ENCODE peak calls at places on chromosomes 7 and 10, in ten cellular contexts. One of them, this sample, is unnamed.

GRCh38 chr10:98569878-98570277 is 123.1 kb upstream of the HPS1 start:
- DNase-seq in stimulated activated CD8-positive, alpha-beta memory T cell treated with anti-CD3 and anti-CD28 coated beads, Interleukin-15, amount 100 ng/mL, for 4 hours: no peak
- DNase-seq in Caki2: no peak
- DNase-seq in cortex of kidney: no peak
- DNase-seq in hippocampal formation: no peak
- DNase-seq in HS-5: no peak
- DNase-seq in NCI-H1105: no peak
- DNase-seq in activated naive CD4-positive, alpha-beta T cell treated with Interleukin-2 at 50 U/mL for 16 hours: no peak
- DNase-seq in frontal cortex: no peak
- DNase-seq in NCI-H1694: no peak
- DNase-seq in this sample: no peak

GRCh38 chr10:102744374-102745051 is 765 bp downstream of the WBP1L start:
- DNase-seq in stimulated activated CD8-positive, alpha-beta memory T cell treated with anti-CD3 and anti-CD28 coated beads, Interleukin-15, amount 100 ng/mL, for 4 hours: no peak
- DNase-seq in Caki2: no peak
- DNase-seq in cortex of kidney: no peak
- DNase-seq in hippocampal formation: no peak
- DNase-seq in HS-5: no peak
- DNase-seq in NCI-H1105: no peak
- DNase-seq in activated naive CD4-positive, alpha-beta T cell treated with Interleukin-2 at 50 U/mL for 16 hours: no peak
- DNase-seq in frontal cortex: no peak
- DNase-seq in NCI-H1694: peak
- DNase-seq in this sample: no peak

GRCh38 chr10:74923556-74923955 is 97.2 kb downstream of the KAT6B start:
- DNase-seq in stimulated activated CD8-positive, alpha-beta memory T cell treated with anti-CD3 and anti-CD28 coated beads, Interleukin-15, amount 100 ng/mL, for 4 hours: no peak
- DNase-seq in Caki2: peak
- DNase-seq in cortex of kidney: no peak
- DNase-seq in hippocampal formation: no peak
- DNase-seq in HS-5: no peak
- DNase-seq in NCI-H1105: no peak
- DNase-seq in activated naive CD4-positive, alpha-beta T cell treated with Interleukin-2 at 50 U/mL for 16 hours: no peak
- DNase-seq in frontal cortex: no peak
- DNase-seq in NCI-H1694: peak
- DNase-seq in this sample: no peak

GRCh38 chr7:65001291-65001814 is 5.1 kb downstream of the ERV3-1 start:
- DNase-seq in stimulated activated CD8-positive, alpha-beta memory T cell treated with anti-CD3 and anti-CD28 coated beads, Interleukin-15, amount 100 ng/mL, for 4 hours: no peak
- DNase-seq in Caki2: no peak
- DNase-seq in cortex of kidney: no peak
- DNase-seq in hippocampal formation: no peak
- DNase-seq in HS-5: no peak
- DNase-seq in NCI-H1105: no peak
- DNase-seq in activated naive CD4-positive, alpha-beta T cell treated with Interleukin-2 at 50 U/mL for 16 hours: no peak
- DNase-seq in frontal cortex: no peak
- DNase-seq in NCI-H1694: no peak
- DNase-seq in this sample: no peak

GRCh38 chr10:24814568-24815313 is 91.1 kb upstream of the ARHGAP21 start:
- DNase-seq in stimulated activated CD8-positive, alpha-beta memory T cell treated with anti-CD3 and anti-CD28 coated beads, Interleukin-15, amount 100 ng/mL, for 4 hours: no peak
- DNase-seq in Caki2: peak
- DNase-seq in cortex of kidney: no peak
- DNase-seq in hippocampal formation: no peak
- DNase-seq in HS-5: peak
- DNase-seq in NCI-H1105: no peak
- DNase-seq in activated naive CD4-positive, alpha-beta T cell treated with Interleukin-2 at 50 U/mL for 16 hours: no peak
- DNase-seq in frontal cortex: no peak
- DNase-seq in NCI-H1694: no peak
- DNase-seq in this sample: no peak

GRCh38 chr10:34305189-34305588 is 509.9 kb downstream of the PARD3 start:
- DNase-seq in stimulated activated CD8-positive, alpha-beta memory T cell treated with anti-CD3 and anti-CD28 coated beads, Interleukin-15, amount 100 ng/mL, for 4 hours: no peak
- DNase-seq in Caki2: no peak
- DNase-seq in cortex of kidney: no peak
- DNase-seq in hippocampal formation: no peak
- DNase-seq in HS-5: no peak
- DNase-seq in NCI-H1105: no peak
- DNase-seq in activated naive CD4-positive, alpha-beta T cell treated with Interleukin-2 at 50 U/mL for 16 hours: no peak
- DNase-seq in frontal cortex: no peak
- DNase-seq in NCI-H1694: no peak
- DNase-seq in this sample: no peak

GRCh38 chr10:127196227-127196954 is at the start of gene INSYN2A:
- DNase-seq in stimulated activated CD8-positive, alpha-beta memory T cell treated with anti-CD3 and anti-CD28 coated beads, Interleukin-15, amount 100 ng/mL, for 4 hours: no peak
- DNase-seq in Caki2: no peak
- DNase-seq in cortex of kidney: no peak
- DNase-seq in hippocampal formation: peak
- DNase-seq in HS-5: peak
- DNase-seq in NCI-H1105: no peak
- DNase-seq in activated naive CD4-positive, alpha-beta T cell treated with Interleukin-2 at 50 U/mL for 16 hours: no peak
- DNase-seq in frontal cortex: peak
- DNase-seq in NCI-H1694: no peak
- DNase-seq in this sample: no peak

GRCh38 chr7:143948733-143949132 is 5.9 kb upstream of the OR2F1 start:
- DNase-seq in stimulated activated CD8-positive, alpha-beta memory T cell treated with anti-CD3 and anti-CD28 coated beads, Interleukin-15, amount 100 ng/mL, for 4 hours: no peak
- DNase-seq in Caki2: no peak
- DNase-seq in cortex of kidney: no peak
- DNase-seq in hippocampal formation: no peak
- DNase-seq in HS-5: no peak
- DNase-seq in NCI-H1105: no peak
- DNase-seq in activated naive CD4-positive, alpha-beta T cell treated with Interleukin-2 at 50 U/mL for 16 hours: no peak
- DNase-seq in frontal cortex: no peak
- DNase-seq in NCI-H1694: no peak
- DNase-seq in this sample: no peak

GRCh38 chr7:122304604-122304975 is at the start of gene FEZF1:
- DNase-seq in stimulated activated CD8-positive, alpha-beta memory T cell treated with anti-CD3 and anti-CD28 coated beads, Interleukin-15, amount 100 ng/mL, for 4 hours: no peak
- DNase-seq in Caki2: peak
- DNase-seq in cortex of kidney: no peak
- DNase-seq in hippocampal formation: no peak
- DNase-seq in HS-5: no peak
- DNase-seq in NCI-H1105: peak
- DNase-seq in activated naive CD4-positive, alpha-beta T cell treated with Interleukin-2 at 50 U/mL for 16 hours: no peak
- DNase-seq in frontal cortex: no peak
- DNase-seq in NCI-H1694: no peak
- DNase-seq in this sample: no peak

GRCh38 chr7:39228946-39229345 is 251.2 kb downstream of the POU6F2 start:
- DNase-seq in stimulated activated CD8-positive, alpha-beta memory T cell treated with anti-CD3 and anti-CD28 coated beads, Interleukin-15, amount 100 ng/mL, for 4 hours: no peak
- DNase-seq in Caki2: no peak
- DNase-seq in cortex of kidney: no peak
- DNase-seq in hippocampal formation: no peak
- DNase-seq in HS-5: peak
- DNase-seq in NCI-H1105: no peak
- DNase-seq in activated naive CD4-positive, alpha-beta T cell treated with Interleukin-2 at 50 U/mL for 16 hours: no peak
- DNase-seq in frontal cortex: no peak
- DNase-seq in NCI-H1694: no peak
- DNase-seq in this sample: no peak

GRCh38 chr7:126499481-126499880 is 753.3 kb downstream of the GRM8 start:
- DNase-seq in stimulated activated CD8-positive, alpha-beta memory T cell treated with anti-CD3 and anti-CD28 coated beads, Interleukin-15, amount 100 ng/mL, for 4 hours: no peak
- DNase-seq in Caki2: no peak
- DNase-seq in cortex of kidney: no peak
- DNase-seq in hippocampal formation: no peak
- DNase-seq in HS-5: no peak
- DNase-seq in NCI-H1105: no peak
- DNase-seq in activated naive CD4-positive, alpha-beta T cell treated with Interleukin-2 at 50 U/mL for 16 hours: no peak
- DNase-seq in frontal cortex: no peak
- DNase-seq in NCI-H1694: no peak
- DNase-seq in this sample: no peak

GRCh38 chr7:22723171-22723601 is 3.8 kb upstream of the IL6 start:
- DNase-seq in stimulated activated CD8-positive, alpha-beta memory T cell treated with anti-CD3 and anti-CD28 coated beads, Interleukin-15, amount 100 ng/mL, for 4 hours: no peak
- DNase-seq in Caki2: no peak
- DNase-seq in cortex of kidney: no peak
- DNase-seq in hippocampal formation: peak
- DNase-seq in HS-5: no peak
- DNase-seq in NCI-H1105: no peak
- DNase-seq in activated naive CD4-positive, alpha-beta T cell treated with Interleukin-2 at 50 U/mL for 16 hours: no peak
- DNase-seq in frontal cortex: no peak
- DNase-seq in NCI-H1694: no peak
- DNase-seq in this sample: no peak

This sample was measured in cerebellar nuclear complex.